ENCODE peak calls at places on chromosome 21, in five cellular contexts. Z is HepG2, W is NT2/D1, P is H1, V is GM12878. U is an unnamed sample.

GRCh38 chr21:26099610-26100219 is 70.9 kb downstream of the APP start:
- DNase-seq in W (no peak), V (no peak), P (no peak), Z (no peak), U (no peak)

GRCh38 chr21:46054447-46054846 is 43.5 kb upstream of the COL6A2 start:
- DNase-seq in Z (no peak), W (no peak), V (no peak), P (no peak), U (no peak)

GRCh38 chr21:46151261-46151988 is 4.0 kb downstream of the FTCD start:
- DNase-seq in P (no peak), Z (no peak), V (no peak), W (no peak), U (no peak)

GRCh38 chr21:34337741-34338140 is 26.1 kb upstream of the KCNE2 start:
- DNase-seq in P (no peak), Z (no peak), V (no peak), W (no peak), U (no peak)

GRCh38 chr21:45363921-45364463 is 41.0 kb upstream of the COL18A1 start:
- DNase-seq in P (no peak), W (no peak), Z (peak), V (peak), U (no peak)

GRCh38 chr21:44709426-44710293 is 1.7 kb downstream of the TSPEAR start:
- DNase-seq in P (no peak), Z (no peak), V (no peak), W (no peak), U (no peak)

GRCh38 chr21:35243171-35243570 is 194.1 kb upstream of the RUNX1 start:
- DNase-seq in Z (no peak), P (no peak), W (no peak), V (no peak), U (no peak)

GRCh38 chr21:21019681-21020080 is 21.5 kb downstream of the NCAM2 start:
- DNase-seq in P (no peak), V (no peak), W (no peak), Z (no peak), U (no peak)

GRCh38 chr21:45856422-45856821 is 125.1 kb upstream of the COL6A1 start:
- DNase-seq in V (no peak), Z (no peak), W (no peak), P (no peak), U (no peak)

GRCh38 chr21:42574234-42575027 is 60.8 kb downstream of the SLC37A1 start:
- DNase-seq in P (no peak), V (no peak), W (no peak), Z (peak), U (no peak)

GRCh38 chr21:42781981-42782722 is 97.2 kb downstream of the WDR4 start:
- DNase-seq in Z (no peak), P (no peak), W (peak), V (no peak), U (no peak)

GRCh38 chr21:45317401-45318145 is 29.9 kb upstream of the POFUT2 start:
- DNase-seq in W (peak), V (no peak), Z (peak), P (no peak), U (no peak)

GRCh38 chr21:35348686-35349085 is 299.6 kb upstream of the RUNX1 start:
- DNase-seq in P (no peak), Z (no peak), V (no peak), W (no peak), U (no peak)

GRCh38 chr21:42417533-42417932 is 13.8 kb downstream of the UBASH3A start:
- DNase-seq in P (no peak), W (no peak), V (peak), Z (no peak), U (no peak)

GRCh38 chr21:43758811-43759210 is 17.3 kb downstream of the CSTB start:
- DNase-seq in W (no peak), Z (no peak), V (no peak), P (no peak), U (no peak)

GRCh38 chr21:17783816-17784598 is 35.1 kb downstream of the C21orf91 start:
- DNase-seq in V (peak), Z (no peak), W (no peak), P (no peak), U (no peak)

GRCh38 chr21:17388226-17388625 is 124.6 kb upstream of the CXADR start:
- DNase-seq in W (no peak), V (no peak), P (no peak), Z (no peak), U (no peak)

GRCh38 chr21:41924355-41924754 is 29.5 kb downstream of the C2CD2 start:
- DNase-seq in W (no peak), P (no peak), Z (no peak), V (no peak), U (no peak)

GRCh38 chr21:42027085-42027803 is 17.1 kb upstream of the ZBTB21 start:
- DNase-seq in V (no peak), P (no peak), Z (no peak), W (no peak), U (no peak)

DNA sequence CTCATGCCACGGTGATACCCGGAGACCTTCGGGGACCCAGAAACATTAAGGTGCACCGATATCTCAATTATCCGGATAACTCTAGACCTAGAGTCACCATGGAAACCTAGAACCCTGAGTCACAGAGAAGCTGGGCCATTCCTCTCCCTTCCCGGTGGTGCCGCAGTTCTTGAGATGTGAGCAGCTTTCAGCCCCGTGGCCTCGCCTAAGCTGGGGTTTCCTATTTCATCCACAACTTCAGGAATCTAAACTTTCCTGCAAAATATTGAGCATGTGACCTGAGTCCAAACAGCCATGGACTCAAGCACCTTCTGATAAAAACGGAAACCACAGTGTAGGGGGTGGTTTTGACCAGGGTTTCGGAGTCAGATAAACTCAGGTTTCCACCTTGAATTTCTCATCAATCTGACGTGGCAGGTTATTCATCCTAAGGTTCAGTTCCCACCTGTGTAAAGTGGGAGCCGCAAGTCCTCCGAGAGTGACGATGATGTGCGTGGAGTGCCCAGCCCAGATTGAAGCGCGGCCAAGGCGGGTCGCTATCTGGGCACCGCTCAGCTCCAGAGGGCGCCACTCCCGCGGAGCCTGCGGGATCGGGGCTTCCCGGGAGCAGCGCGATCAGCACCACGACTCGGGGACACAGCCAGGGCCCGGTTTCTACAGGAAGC is 980 bp upstream of the ETS2 start:
- DNase-seq in W (no peak), P (no peak), Z (no peak), V (no peak), U (no peak)
- TF ChIP-seq SUZ12 in W (no peak), P (peak), Z (no peak), V (no peak), U (no peak)

GRCh38 chr21:33262921-33263320 is 3.2 kb upstream of the IL10RB start:
- DNase-seq in W (no peak), Z (no peak), P (no peak), V (no peak), U (no peak)
- TF ChIP-seq SUZ12 in W (no peak), Z (no peak), P (no peak), V (no peak), U (no peak)

DNA sequence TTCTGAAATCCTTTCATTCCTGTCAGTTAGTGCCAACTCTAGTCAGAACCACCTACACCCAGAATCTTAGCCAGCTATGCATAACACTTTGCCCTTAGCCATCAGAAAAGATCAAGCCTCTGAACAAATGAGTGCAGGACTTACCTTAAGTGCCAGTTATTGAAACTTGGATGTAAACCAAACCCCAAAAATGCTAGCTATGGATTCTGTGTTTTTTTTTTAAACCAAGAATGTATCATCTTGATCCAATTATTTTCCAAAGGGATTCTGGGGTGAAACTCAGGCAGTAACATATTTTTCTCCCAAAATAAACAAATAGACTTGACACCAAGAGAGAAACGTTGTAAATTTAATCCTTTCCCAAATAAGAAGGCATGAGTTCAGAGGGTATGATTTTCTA is 538.6 kb upstream of the ADAMTS5 start:
- DNase-seq in P (no peak), V (no peak), Z (no peak), W (no peak), U (no peak)
- TF ChIP-seq SUZ12 in P (no peak), V (no peak), Z (no peak), W (no peak), U (no peak)

GRCh38 chr21:32088471-32088870 is 190.4 kb downstream of the MIS18A start:
- DNase-seq in W (no peak), Z (no peak), P (no peak), V (no peak), U (no peak)
- TF ChIP-seq SUZ12 in W (no peak), Z (no peak), P (no peak), V (no peak), U (no peak)

GRCh38 chr21:37766104-37766503 is 150.2 kb downstream of the KCNJ6 start:
- DNase-seq in V (no peak), P (no peak), W (no peak), Z (no peak), U (no peak)

GRCh38 chr21:37763298-37763697 is 153.0 kb downstream of the KCNJ6 start:
- DNase-seq in W (no peak), V (no peak), Z (no peak), P (no peak), U (no peak)

GRCh38 chr21:37765501-37765900 is 150.8 kb downstream of the KCNJ6 start:
- DNase-seq in W (no peak), V (no peak), P (no peak), Z (no peak), U (no peak)

GRCh38 chr21:37762606-37763005 is 153.7 kb downstream of the KCNJ6 start:
- DNase-seq in W (no peak), Z (no peak), V (no peak), P (no peak), U (no peak)

DNA sequence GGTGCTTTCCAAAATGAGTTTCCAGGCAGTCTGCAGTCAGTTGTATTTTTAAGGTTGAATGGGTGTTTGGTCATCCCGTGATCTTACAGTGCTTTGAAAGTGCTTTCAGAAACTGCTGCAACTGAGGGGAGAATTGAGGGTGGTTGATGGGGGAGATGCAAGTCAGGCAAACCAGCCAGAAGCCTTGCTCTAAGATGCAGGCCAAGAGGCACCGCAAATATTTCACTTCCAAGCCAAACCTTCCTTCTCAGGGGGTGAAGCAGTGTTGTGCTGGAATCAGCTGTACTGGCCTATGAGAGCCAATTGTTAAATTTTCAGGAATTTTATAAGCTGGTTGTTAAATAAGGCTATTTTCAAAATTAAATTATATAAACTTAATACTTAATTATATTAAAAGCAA is 151.6 kb downstream of the KCNJ6 start:
- DNase-seq in P (no peak), V (no peak), Z (no peak), W (no peak), U (no peak)
- TF ChIP-seq SUZ12 in P (no peak), V (no peak), Z (no peak), W (no peak), U (no peak)